ENCODE peak calls at places on chromosomes 4 and X, in eight cellular contexts. B is psoas muscle; X is A673; E is CD8-positive, alpha-beta memory T cell; L is GM23248; M is fibroblast of lung; O is lower lobe of right lung; D is A549. V is an unnamed sample.
A peak's percentile ranks its signal among the peaks of the same experiment; 100 is the strongest.

GRCh38 chr4:139282375-139283075 is 2.5 kb upstream of the MGARP start:
- DNase-seq in B (no peak), M (no peak), L (peak; percentile 55), O (no peak), E (no peak), D (no peak), X (no peak), V (no peak)

GRCh38 chrX:37753384-37753783 is 26.5 kb upstream of the CYBB start:
- DNase-seq in D (no peak), L (no peak), O (no peak), B (no peak), E (no peak), X (no peak), M (no peak), V (no peak)

GRCh38 chr4:81747242-81747930 is 275.7 kb upstream of the RASGEF1B start:
- DNase-seq in B (no peak), L (no peak), E (no peak), X (no peak), M (no peak), D (no peak), O (no peak), V (no peak)

GRCh38 chr4:23324291-23324690 is 565.6 kb downstream of the PPARGC1A start:
- DNase-seq in E (no peak), D (no peak), X (no peak), L (no peak), B (no peak), O (no peak), M (peak; percentile 5), V (no peak)

GRCh38 chr4:162959056-162959455 is 207.6 kb downstream of the NAF1 start:
- DNase-seq in L (no peak), O (no peak), X (peak; percentile 9), E (no peak), B (no peak), D (no peak), M (no peak), V (no peak)

GRCh38 chrX:102867254-102867653 is 69.8 kb upstream of the RAB40AL start:
- DNase-seq in E (no peak), M (no peak), B (no peak), L (no peak), D (no peak), X (no peak), O (no peak), V (no peak)

GRCh38 chr4:86891785-86892638 is at the start of gene C4orf36:
- DNase-seq in M (peak; percentile 45), B (peak; percentile 48), D (peak; percentile 38), X (peak; percentile 80), L (peak; percentile 69), E (no peak), O (peak; percentile 88), V (peak; percentile 18)

GRCh38 chr4:139825523-139826014 is 159.9 kb downstream of the MGST2 start:
- DNase-seq in B (no peak), X (no peak), E (no peak), O (no peak), L (no peak), D (no peak), M (no peak), V (no peak)

GRCh38 chrX:23901065-23901464 is 6.7 kb downstream of the APOO start:
- DNase-seq in E (no peak), B (no peak), D (peak; percentile 68), O (no peak), M (peak; percentile 46), L (peak; percentile 84), X (no peak), V (no peak)

GRCh38 chr4:84503495-84504437 is 4.7 kb upstream of the NKX6-1 start:
- DNase-seq in D (peak; percentile 56), E (no peak), X (peak; percentile 70), O (no peak), B (no peak), M (peak; percentile 77), L (peak; percentile 83), V (peak; percentile 31)

GRCh38 chrX:97527725-97528124 is 644.0 kb downstream of the RPA4 start:
- DNase-seq in O (no peak), M (no peak), D (no peak), L (no peak), B (no peak), X (no peak), E (no peak), V (no peak)

GRCh38 chr4:118034061-118034785 is at the start of gene NDST3:
- DNase-seq in O (peak; percentile 64), B (no peak), E (no peak), M (peak; percentile 65), X (peak; percentile 89), D (peak; percentile 44), L (peak; percentile 37), V (no peak)

GRCh38 chr4:118839221-118839927 is 3.4 kb upstream of the SEC24D start:
- DNase-seq in M (no peak), D (no peak), L (no peak), E (no peak), X (no peak), B (no peak), O (no peak), V (no peak)

GRCh38 chrX:66833426-66833825 is 194.5 kb upstream of the EDA2R start:
- DNase-seq in E (no peak), L (no peak), D (no peak), X (no peak), O (no peak), B (no peak), M (no peak), V (no peak)

GRCh38 chr4:53686521-53686920 is 95.2 kb upstream of the LNX1 start:
- DNase-seq in L (peak; percentile 49), D (no peak), O (no peak), B (no peak), X (no peak), M (no peak), E (no peak), V (no peak)

GRCh38 chr4:68748181-68748981 is 67.4 kb upstream of the UGT2B10 start:
- DNase-seq in B (no peak), O (no peak), D (no peak), X (peak; percentile 3), M (no peak), E (no peak), L (no peak), V (no peak)

GRCh38 chr4:182764137-182764536 is 153.0 kb downstream of the DCTD start:
- DNase-seq in O (no peak), E (no peak), L (peak; percentile 5), X (no peak), D (no peak), M (no peak), B (no peak), V (no peak)

DNA sequence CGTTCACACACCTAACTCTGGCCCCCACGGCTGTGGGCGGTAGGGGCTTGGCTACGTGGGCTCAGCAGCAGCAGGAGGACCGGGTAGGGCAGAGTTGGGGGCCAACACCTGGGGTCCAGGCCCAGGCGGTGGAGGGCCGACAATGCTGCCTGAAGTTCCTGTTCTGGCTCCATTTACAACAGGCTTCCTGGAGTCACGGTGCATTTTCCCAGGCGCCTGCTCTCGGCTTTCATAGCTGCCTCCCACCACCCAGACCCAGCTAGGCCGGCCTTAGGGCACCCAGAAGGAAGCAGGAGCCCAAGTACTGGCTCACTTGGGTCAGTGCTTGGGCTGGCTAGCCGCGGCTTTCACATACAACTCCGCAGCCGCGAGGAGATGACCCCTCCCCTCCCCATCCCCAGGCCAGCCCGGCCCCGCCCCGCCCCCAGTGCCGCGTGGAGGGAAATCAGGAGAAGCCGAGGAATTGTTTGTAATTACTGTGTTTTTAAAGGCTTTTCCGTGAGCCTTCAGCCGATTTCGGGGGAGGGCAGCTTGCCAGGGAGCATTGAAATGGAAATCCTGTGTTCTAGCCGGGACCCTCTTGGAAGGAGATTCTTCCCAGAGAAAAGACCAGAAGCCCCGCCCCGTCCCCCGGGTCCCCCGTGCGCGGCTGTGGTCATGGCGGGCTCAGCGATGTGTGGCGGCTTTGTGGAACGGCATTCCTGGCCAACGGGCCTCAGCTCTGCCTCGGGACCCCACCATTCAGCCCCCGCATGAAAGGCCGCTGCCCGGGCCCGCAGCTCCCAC is 28.5 kb downstream of the PJA1 start:
- DNase-seq in E (no peak), X (no peak), L (no peak), M (peak; percentile 32), B (peak; percentile 44), D (no peak), O (no peak), V (no peak)
- H3K4me3 ChIP-seq in E (no peak overlapping the region), X (no peak overlapping the region), L (no peak overlapping the region), M (no peak overlapping the region), B (peak overlapping the region; percentile 47), D (no peak overlapping the region), O (peak overlapping the region; percentile 28), V (no peak overlapping the region)

GRCh38 chr4:3192827-3193226 is 56.1 kb upstream of the MSANTD1 start:
- DNase-seq in L (no peak), E (no peak), X (no peak), O (no peak), B (no peak), M (no peak), D (no peak), V (no peak)
- H3K4me1 ChIP-seq in L (no peaks in the 10 kb centered on the region), E (peaks cover 59% of the 10 kb centered on the region), X (no peaks in the 10 kb centered on the region), O (no peaks in the 10 kb centered on the region), B (no peaks in the 10 kb centered on the region), M (no peaks in the 10 kb centered on the region), D (no peaks in the 10 kb centered on the region), V (peaks cover 41% of the 10 kb centered on the region)

GRCh38 chr4:31995943-31996901 is 1276.1 kb downstream of the PCDH7 start:
- DNase-seq in D (no peak), O (no peak), M (no peak), L (no peak), X (no peak), E (peak; percentile 42), B (no peak), V (no peak)
- H3K27ac ChIP-seq in D (peak overlapping the region; percentile 91), O (no peak overlapping the region), M (no peak overlapping the region), L (no peak overlapping the region), X (no peak overlapping the region), E (peak overlapping the region; percentile 7), B (no peak overlapping the region), V (no peak overlapping the region)

GRCh38 chr4:40311811-40312346 is 23.3 kb upstream of the CHRNA9 start:
- DNase-seq in E (peak; percentile 52), O (no peak), B (no peak), M (no peak), L (no peak), D (no peak), X (no peak), V (peak; percentile 62)

GRCh38 chr4:40314951-40315350 is 20.2 kb upstream of the CHRNA9 start:
- DNase-seq in E (no peak), B (no peak), X (no peak), L (peak; percentile 29), O (no peak), D (no peak), M (peak; percentile 49), V (no peak)

GRCh38 chr4:40316782-40317635 is 18.1 kb upstream of the CHRNA9 start:
- DNase-seq in D (no peak), M (peak; percentile 97), X (peak; percentile 95), E (peak; percentile 79), B (no peak), L (peak; percentile 96), O (no peak), V (peak; percentile 76)

GRCh38 chr4:40317921-40318658 is 17.0 kb upstream of the CHRNA9 start:
- DNase-seq in X (peak; percentile 50), L (no peak), B (no peak), O (no peak), E (no peak), D (no peak), M (no peak), V (no peak)

DNA sequence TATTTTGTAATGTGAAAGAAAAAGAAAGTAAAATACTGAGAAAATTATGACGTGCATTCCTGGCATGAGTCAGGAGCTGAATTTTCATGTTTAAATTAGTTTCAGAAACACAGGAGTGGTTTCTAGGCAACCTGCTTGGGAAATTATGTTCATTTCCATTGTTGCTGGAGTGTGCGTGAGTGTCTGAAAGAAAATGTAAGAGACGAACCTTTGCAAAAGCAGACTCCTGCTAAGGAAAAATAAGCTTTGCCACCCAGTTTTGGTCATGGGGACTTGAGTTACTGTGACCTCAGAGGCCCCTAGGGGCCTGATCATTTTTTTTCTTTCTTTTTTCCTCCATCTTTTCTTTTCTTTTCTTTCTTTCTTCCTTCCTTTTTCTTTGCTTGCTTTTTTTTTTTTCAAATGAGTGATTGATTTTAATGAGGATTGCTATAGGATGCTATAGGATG is 18.8 kb upstream of the CHRNA9 start:
- DNase-seq in X (peak; percentile 84), M (peak; percentile 96), B (no peak), E (peak; percentile 55), O (no peak), D (no peak), L (peak; percentile 97), V (no peak)
- H3K4me3 ChIP-seq in X (peak overlapping the region; percentile 37), M (peak overlapping the region; percentile 63), B (no peak overlapping the region), E (peak overlapping the region; percentile 73), O (no peak overlapping the region), D (peak overlapping the region; percentile 28), L (peak overlapping the region; percentile 76), V (peak overlapping the region; percentile 75)

V was measured in naive thymus-derived CD4-positive, alpha-beta T cell.